ENCODE peak calls at places on chromosomes 11 and 22, in five cellular contexts. S is NCI-H1436, F is Caki2, D is amniotic stem cell, T is hypothalamus. K is an unnamed sample.
A peak's percentile ranks its signal among the peaks of the same experiment; 100 is the strongest.

GRCh38 chr11:11250470-11250869 is 102.6 kb downstream of the CSNK2A3 start:
- DNase-seq in F (no peak), D (no peak), T (no peak), S (no peak), K (no peak)

GRCh38 chr11:134050541-134051383 is 18.1 kb upstream of the JAM3 start:
- DNase-seq in F (peak; percentile 19), D (no peak), S (peak; percentile 88), T (peak; percentile 59), K (peak; percentile 51)

GRCh38 chr11:23903044-23903704 is 593.7 kb upstream of the LUZP2 start:
- DNase-seq in D (peak; percentile 71), T (no peak), S (no peak), F (peak; percentile 56), K (peak; percentile 83)

GRCh38 chr11:130636672-130637463 is 188.4 kb downstream of the ADAMTS15 start:
- DNase-seq in T (no peak), F (peak; percentile 92), S (no peak), D (peak; percentile 37), K (peak; percentile 87)

GRCh38 chr22:36873614-36874308 is 13.0 kb downstream of the NCF4 start:
- DNase-seq in D (peak; percentile 16), T (no peak), F (peak; percentile 28), S (peak; percentile 11), K (peak; percentile 70)

GRCh38 chr11:129277216-129277838 is 85.2 kb upstream of the ARHGAP32 start:
- DNase-seq in S (no peak), T (no peak), F (no peak), D (no peak), K (peak; percentile 14)

GRCh38 chr11:66478823-66479740 is 1.2 kb upstream of the DPP3 start:
- DNase-seq in F (peak; percentile 21), S (peak; percentile 48), T (no peak), D (no peak), K (peak; percentile 34)

GRCh38 chr11:7667460-7667859 is 5.8 kb downstream of the CYB5R2 start:
- DNase-seq in D (no peak), T (no peak), F (no peak), S (no peak), K (no peak)

GRCh38 chr11:95849087-95849825 is 59.0 kb downstream of the CEP57 start:
- DNase-seq in S (no peak), T (peak; percentile 1), F (peak; percentile 44), D (peak; percentile 25), K (peak; percentile 71)

GRCh38 chr11:79403839-79404238 is 37.0 kb downstream of the TENM4 start:
- DNase-seq in S (no peak), F (no peak), D (no peak), T (no peak), K (no peak)

GRCh38 chr22:29799217-29799680 is 32.1 kb downstream of the UQCR10 start:
- DNase-seq in F (peak; percentile 17), T (peak; percentile 76), D (peak; percentile 54), S (no peak), K (peak; percentile 78)

GRCh38 chr11:70928854-70929598 is 323.4 kb downstream of the SHANK2 start:
- DNase-seq in D (no peak), F (no peak), T (no peak), S (no peak), K (no peak)

GRCh38 chr11:559712-560304 is 730 bp downstream of the LMNTD2 start:
- DNase-seq in T (no peak), S (no peak), D (no peak), F (no peak), K (no peak)

GRCh38 chr11:28606930-28607329 is 498.7 kb downstream of the METTL15 start:
- DNase-seq in D (no peak), T (no peak), S (no peak), F (no peak), K (no peak)

GRCh38 chr22:49828599-49828965 is 909 bp upstream of the BRD1 start:
- DNase-seq in S (no peak), T (no peak), F (no peak), D (no peak), K (no peak)

GRCh38 chr22:45867118-45867905 is 109.7 kb downstream of the WNT7B start:
- DNase-seq in D (no peak), F (no peak), T (no peak), S (no peak), K (peak; percentile 20)

GRCh38 chr11:128678017-128678416 is 15.9 kb upstream of the FLI1 start:
- DNase-seq in T (no peak), D (no peak), S (no peak), F (no peak), K (no peak)

GRCh38 chr11:31817621-31818493 is 6.7 kb upstream of the PAX6 start:
- DNase-seq in T (peak; percentile 44), S (no peak), F (no peak), D (no peak), K (no peak)

GRCh38 chr22:36327922-36328551 is 59.7 kb downstream of the MYH9 start:
- DNase-seq in T (no peak), F (no peak), S (no peak), D (peak; percentile 47), K (no peak)

GRCh38 chr11:32420937-32421532 is 14.3 kb downstream of the WT1 start:
- DNase-seq in S (no peak), F (no peak), T (no peak), D (no peak), K (no peak)

GRCh38 chr22:44710474-44711235 is 8.7 kb downstream of the PRR5 start:
- DNase-seq in F (no peak), T (no peak), D (no peak), S (no peak), K (no peak)

GRCh38 chr22:32836286-32836859 is 34.9 kb downstream of the TIMP3 start:
- DNase-seq in T (no peak), F (peak; percentile 16), S (no peak), D (no peak), K (peak; percentile 22)

GRCh38 chr11:12499071-12499470 is 121.7 kb downstream of the PARVA start:
- DNase-seq in S (no peak), D (no peak), T (no peak), F (no peak), K (no peak)

GRCh38 chr11:62689421-62690183 is at the start of gene LRRN4CL:
- DNase-seq in T (no peak), S (no peak), D (peak; percentile 58), F (no peak), K (peak; percentile 34)

GRCh38 chr11:11171285-11171684 is 181.8 kb downstream of the CSNK2A3 start:
- DNase-seq in S (no peak), D (no peak), F (no peak), T (no peak), K (no peak)

GRCh38 chr11:69524291-69524882 is 42.9 kb downstream of the LINC01488 start:
- DNase-seq in T (no peak), S (no peak), F (no peak), D (no peak), K (no peak)

GRCh38 chr11:46272816-46273427 is 4.5 kb upstream of the CREB3L1 start:
- DNase-seq in F (no peak), D (no peak), S (no peak), T (no peak), K (peak; percentile 50)

GRCh38 chr11:134052988-134053945 is 15.6 kb upstream of the JAM3 start:
- DNase-seq in S (no peak), F (no peak), D (no peak), T (no peak), K (no peak)

GRCh38 chr22:21646608-21647590 is 4.8 kb downstream of the SDF2L1 start:
- DNase-seq in T (peak; percentile 39), S (peak; percentile 75), F (peak; percentile 58), D (peak; percentile 53), K (peak; percentile 77)

GRCh38 chr22:30485362-30485988 is 13.7 kb upstream of the SEC14L3 start:
- DNase-seq in T (peak; percentile 14), F (peak; percentile 48), D (no peak), S (peak; percentile 29), K (peak; percentile 47)

GRCh38 chr11:42958635-42959034 is 353.2 kb upstream of the API5 start:
- DNase-seq in D (no peak), F (no peak), T (no peak), S (no peak), K (no peak)

GRCh38 chr11:105046898-105047579 is 1.9 kb upstream of the CARD16 start:
- DNase-seq in T (no peak), S (no peak), D (peak; percentile 92), F (peak; percentile 96), K (peak; percentile 86)

GRCh38 chr11:33701302-33701701 is 676 bp upstream of the C11orf91 start:
- DNase-seq in D (no peak), S (no peak), T (no peak), F (no peak), K (no peak)

GRCh38 chr11:46942172-46942571 is 5.6 kb downstream of the CSTPP1 start:
- DNase-seq in D (no peak), S (no peak), T (no peak), F (no peak), K (no peak)

GRCh38 chr22:50194037-50194809 is 6.6 kb upstream of the SELENOO start:
- DNase-seq in S (no peak), F (no peak), D (no peak), T (no peak), K (no peak)

GRCh38 chr22:31230871-31231621 is 18.9 kb downstream of the LIMK2 start:
- DNase-seq in S (peak; percentile 23), T (no peak), D (no peak), F (peak; percentile 57), K (peak; percentile 41)

GRCh38 chr11:27011560-27012253 is 17.8 kb downstream of the FIBIN start:
- DNase-seq in S (no peak), T (no peak), F (no peak), D (no peak), K (no peak)

K was measured in ACHN.